ENCODE peak calls at places on chromosome 7, in five cellular contexts. W, S, Y, F and A are unnamed samples.

GRCh38 chr7:18508441-18509427 is 13.2 kb downstream of the HDAC9 start:
- DNase-seq in W (no peak), S (no peak), Y (peak; percentile 62), F (peak; percentile 12), A (no peak)

GRCh38 chr7:22445140-22445722 is 54.8 kb downstream of the STEAP1B start:
- DNase-seq in W (peak; percentile 95), S (no peak), Y (peak; percentile 98), F (no peak), A (peak; percentile 57)

GRCh38 chr7:159039716-159040115 is 105.0 kb downstream of the VIPR2 start:
- DNase-seq in W (no peak), S (no peak), Y (no peak), F (no peak), A (no peak)

GRCh38 chr7:75965617-75966016 is 28.8 kb downstream of the TMEM120A start:
- DNase-seq in W (no peak), S (no peak), Y (no peak), F (no peak), A (no peak)

GRCh38 chr7:25967278-25968204 is 184.5 kb upstream of the NFE2L3 start:
- DNase-seq in W (no peak), S (no peak), Y (peak; percentile 84), F (no peak), A (no peak)

GRCh38 chr7:29898301-29898700 is 91.3 kb downstream of the SCRN1 start:
- DNase-seq in W (no peak), S (no peak), Y (no peak), F (no peak), A (no peak)

GRCh38 chr7:132998763-132999162 is 83.1 kb downstream of the CHCHD3 start:
- DNase-seq in W (no peak), S (no peak), Y (no peak), F (no peak), A (no peak)

GRCh38 chr7:102264367-102264891 is 22.2 kb upstream of the SH2B2 start:
- DNase-seq in W (peak; percentile 54), S (no peak), Y (no peak), F (peak; percentile 24), A (no peak)

GRCh38 chr7:154770962-154771361 is 232.0 kb downstream of the PAXIP1 start:
- DNase-seq in W (no peak), S (no peak), Y (no peak), F (no peak), A (no peak)

GRCh38 chr7:100585511-100586265 is at the start of gene LRCH4:
- DNase-seq in W (peak; percentile 66), S (no peak), Y (peak; percentile 14), F (no peak), A (peak; percentile 69)

GRCh38 chr7:455110-455928 is 64.3 kb downstream of the PDGFA start:
- DNase-seq in W (peak; percentile 83), S (no peak), Y (peak; percentile 37), F (peak; percentile 76), A (peak; percentile 11)

GRCh38 chr7:113062499-113062898 is 24.1 kb downstream of the GPR85 start:
- DNase-seq in W (no peak), S (no peak), Y (no peak), F (no peak), A (no peak)

GRCh38 chr7:151556592-151556991 is 36.9 kb upstream of the RHEB start:
- DNase-seq in W (no peak), S (no peak), Y (no peak), F (no peak), A (no peak)

GRCh38 chr7:23043441-23043840 is 29.5 kb upstream of the HYCC1 start:
- DNase-seq in W (no peak), S (no peak), Y (no peak), F (no peak), A (no peak)